ENCODE peak calls at places on chromosomes 1 and 21, in five cellular contexts. G, D, C, X and H are unnamed samples.

GRCh38 chr1:215637041-215637573 is 70.0 kb downstream of the KCTD3 start:
- DNase-seq in X (no peak), D (no peak), C (peak), G (peak), H (no peak)

GRCh38 chr21:44500111-44500510 is 39.9 kb downstream of the KRTAP10-1 start:
- DNase-seq in X (peak), D (no peak), C (no peak), G (no peak), H (no peak)

GRCh38 chr1:146032613-146033219 is 11.2 kb upstream of the HJV start:
- DNase-seq in C (peak), D (peak), X (no peak), G (no peak), H (no peak)

GRCh38 chr1:56910441-56910985 is 55.3 kb downstream of the C8B start:
- DNase-seq in G (no peak), C (peak), X (no peak), D (no peak), H (no peak)

GRCh38 chr1:214831956-214832355 is 229.0 kb downstream of the CENPF start:
- DNase-seq in G (no peak), C (no peak), X (no peak), D (no peak), H (no peak)

GRCh38 chr1:167862432-167863076 is 51.4 kb downstream of the ADCY10 start:
- DNase-seq in C (no peak), G (peak), D (no peak), X (no peak), H (no peak)

GRCh38 chr1:16162163-16162822 is 6.4 kb upstream of the EPHA2 start:
- DNase-seq in G (no peak), X (no peak), C (no peak), D (no peak), H (peak)

GRCh38 chr1:34066921-34067603 is 98.0 kb downstream of the CSMD2 start:
- DNase-seq in C (peak), D (no peak), X (no peak), G (peak), H (no peak)

GRCh38 chr1:180198186-180198585 is 31.9 kb upstream of the LHX4 start:
- DNase-seq in X (peak), D (no peak), G (no peak), C (no peak), H (no peak)

GRCh38 chr1:83545450-83545849 is 453.5 kb downstream of the TTLL7 start:
- DNase-seq in X (no peak), G (no peak), D (no peak), C (no peak), H (no peak)

GRCh38 chr1:61980561-61980960 is 214.1 kb upstream of the L1TD1 start:
- DNase-seq in D (no peak), C (peak), G (no peak), X (no peak), H (no peak)

GRCh38 chr1:200907611-200908097 is 13.0 kb downstream of the INAVA start:
- DNase-seq in C (no peak), G (no peak), X (peak), D (peak), H (peak)

GRCh38 chr1:205214756-205215155 is 3.3 kb upstream of the DSTYK start:
- DNase-seq in D (no peak), G (no peak), C (no peak), X (no peak), H (no peak)

GRCh38 chr21:44709426-44710293 is 1.7 kb downstream of the TSPEAR start:
- DNase-seq in X (no peak), C (no peak), G (no peak), D (no peak), H (no peak)

GRCh38 chr21:27649323-27649722 is 682.4 kb upstream of the ADAMTS5 start:
- DNase-seq in X (no peak), D (no peak), C (peak), G (peak), H (no peak)

GRCh38 chr1:236168716-236169429 is 26.5 kb downstream of the GPR137B start:
- DNase-seq in X (peak), C (peak), G (no peak), D (no peak), H (no peak)

GRCh38 chr1:53642215-53642555 is 96.8 kb downstream of the GLIS1 start:
- DNase-seq in C (no peak), G (no peak), D (no peak), X (no peak), H (no peak)

GRCh38 chr1:172928412-172928811 is 122.3 kb downstream of the TNFSF18 start:
- DNase-seq in X (no peak), G (peak), C (no peak), D (no peak), H (no peak)